ENCODE peak calls at places on chromosomes 16 and 17, in four cellular contexts. M, Q, K and W are unnamed samples.

GRCh38 chr17:66549312-66549705 is 246.9 kb downstream of the PRKCA start:
- DNase-seq in K (no peak), Q (no peak), M (no peak), W (no peak)

GRCh38 chr17:6772016-6772415 is 4.0 kb upstream of the FBXO39 start:
- DNase-seq in M (peak), K (no peak), Q (no peak), W (no peak)

GRCh38 chr17:61467416-61468262 is 15.4 kb downstream of the TBX4 start:
- DNase-seq in M (peak), K (no peak), Q (peak), W (no peak)

GRCh38 chr17:81365601-81366585 is 29.4 kb upstream of the BAHCC1 start:
- DNase-seq in M (peak), Q (peak), K (no peak), W (peak)

GRCh38 chr16:19118938-19119431 is 5.2 kb downstream of the ITPRIPL2 start:
- DNase-seq in M (peak), Q (peak), K (no peak), W (peak)

GRCh38 chr16:46830417-46830901 is 521 bp downstream of the C16orf87 start:
- DNase-seq in Q (no peak), K (peak), M (no peak), W (peak)

GRCh38 chr17:55420776-55421178 is 858 bp downstream of the MMD start:
- DNase-seq in M (no peak), K (no peak), Q (no peak), W (peak)

GRCh38 chr16:10964039-10964890 is 19.9 kb downstream of the CLEC16A start:
- DNase-seq in Q (peak), K (peak), M (no peak), W (peak)

GRCh38 chr17:76405967-76406647 is 21.7 kb downstream of the SPHK1 start:
- DNase-seq in K (no peak), Q (no peak), M (no peak), W (no peak)

GRCh38 chr16:48558269-48558915 is 51.6 kb downstream of the N4BP1 start:
- DNase-seq in Q (peak), K (no peak), M (no peak), W (no peak)

GRCh38 chr16:17144431-17144830 is 326.3 kb downstream of the XYLT1 start:
- DNase-seq in M (no peak), K (no peak), Q (no peak), W (no peak)

GRCh38 chr17:15289285-15290185 is 24.4 kb upstream of the PMP22 start:
- DNase-seq in K (no peak), Q (peak), M (peak), W (peak)

GRCh38 chr16:31484491-31485171 is 1.7 kb downstream of the SLC5A2 start:
- DNase-seq in M (no peak), Q (no peak), K (no peak), W (peak)

GRCh38 chr17:20975566-20975965 is 67.2 kb downstream of the USP22 start:
- DNase-seq in Q (no peak), M (no peak), K (no peak), W (no peak)

GRCh38 chr17:48722201-48722907 is at the start of gene PRAC1:
- DNase-seq in Q (no peak), K (no peak), M (no peak), W (no peak)

GRCh38 chr17:48719642-48720262 is 2.6 kb downstream of the PRAC1 start:
- DNase-seq in Q (no peak), K (no peak), M (no peak), W (no peak)

GRCh38 chr17:48718781-48719641 is 3.3 kb downstream of the PRAC1 start:
- DNase-seq in Q (no peak), M (no peak), K (no peak), W (no peak)

GRCh38 chr17:48721009-48721402 is 1.3 kb downstream of the PRAC1 start:
- DNase-seq in M (no peak), Q (no peak), K (no peak), W (no peak)

DNA sequence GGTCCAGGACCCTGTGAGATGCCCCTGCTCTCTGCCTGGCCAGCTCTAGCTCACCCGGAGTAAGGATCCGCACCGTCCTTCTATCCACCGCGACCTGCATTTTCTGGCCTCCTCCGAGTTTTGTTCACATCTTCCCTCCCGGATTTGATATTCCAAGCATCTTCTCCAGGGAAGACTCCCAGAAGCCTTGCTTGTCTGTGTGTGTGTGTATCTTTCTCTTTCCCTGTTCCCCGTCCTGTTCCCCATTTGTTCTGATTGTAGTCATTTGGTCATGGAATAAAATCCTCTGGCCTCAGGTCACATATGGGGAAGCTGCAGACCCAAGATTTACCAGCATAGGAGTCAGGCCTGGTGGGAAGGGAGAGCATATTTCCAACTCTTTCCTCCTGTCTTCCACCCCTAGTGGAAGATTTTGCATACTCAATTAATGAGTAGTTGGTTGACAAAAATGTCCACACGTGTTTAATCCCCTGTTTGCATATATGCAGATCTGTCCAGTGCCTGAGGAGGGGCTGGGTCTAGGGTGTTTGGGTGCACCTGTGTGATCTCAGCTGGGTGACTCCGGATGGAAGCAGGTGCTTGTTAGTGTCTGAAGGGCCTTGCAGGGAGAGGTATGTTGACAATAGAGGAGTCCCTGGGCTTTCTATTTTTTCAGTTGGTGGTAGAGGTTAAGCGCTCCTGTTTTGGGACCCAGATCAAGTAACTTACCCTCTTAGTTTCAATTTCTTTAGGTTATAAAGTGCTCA is 1.9 kb downstream of the PRAC1 start:
- DNase-seq in Q (no peak), K (no peak), M (no peak), W (no peak)
- TF ChIP-seq EZH2 in Q (peak), K (no peak), M (no peak), W (peak)

GRCh38 chr17:79792984-79793923 is 3.6 kb downstream of the CBX8 start:
- DNase-seq in K (no peak), Q (no peak), M (no peak), W (peak)

GRCh38 chr17:79789943-79790804 is 6.7 kb downstream of the CBX8 start:
- DNase-seq in Q (no peak), K (no peak), M (no peak), W (peak)

GRCh38 chr17:79790805-79791353 is 6.0 kb downstream of the CBX8 start:
- DNase-seq in M (no peak), Q (no peak), K (no peak), W (no peak)

GRCh38 chr17:79792371-79792871 is 4.5 kb downstream of the CBX8 start:
- DNase-seq in Q (no peak), M (no peak), K (no peak), W (no peak)

GRCh38 chr17:79791354-79792123 is 5.3 kb downstream of the CBX8 start:
- DNase-seq in K (no peak), M (no peak), Q (no peak), W (no peak)
- TF ChIP-seq EZH2 in K (no peak), M (no peak), Q (peak), W (peak)

DNA sequence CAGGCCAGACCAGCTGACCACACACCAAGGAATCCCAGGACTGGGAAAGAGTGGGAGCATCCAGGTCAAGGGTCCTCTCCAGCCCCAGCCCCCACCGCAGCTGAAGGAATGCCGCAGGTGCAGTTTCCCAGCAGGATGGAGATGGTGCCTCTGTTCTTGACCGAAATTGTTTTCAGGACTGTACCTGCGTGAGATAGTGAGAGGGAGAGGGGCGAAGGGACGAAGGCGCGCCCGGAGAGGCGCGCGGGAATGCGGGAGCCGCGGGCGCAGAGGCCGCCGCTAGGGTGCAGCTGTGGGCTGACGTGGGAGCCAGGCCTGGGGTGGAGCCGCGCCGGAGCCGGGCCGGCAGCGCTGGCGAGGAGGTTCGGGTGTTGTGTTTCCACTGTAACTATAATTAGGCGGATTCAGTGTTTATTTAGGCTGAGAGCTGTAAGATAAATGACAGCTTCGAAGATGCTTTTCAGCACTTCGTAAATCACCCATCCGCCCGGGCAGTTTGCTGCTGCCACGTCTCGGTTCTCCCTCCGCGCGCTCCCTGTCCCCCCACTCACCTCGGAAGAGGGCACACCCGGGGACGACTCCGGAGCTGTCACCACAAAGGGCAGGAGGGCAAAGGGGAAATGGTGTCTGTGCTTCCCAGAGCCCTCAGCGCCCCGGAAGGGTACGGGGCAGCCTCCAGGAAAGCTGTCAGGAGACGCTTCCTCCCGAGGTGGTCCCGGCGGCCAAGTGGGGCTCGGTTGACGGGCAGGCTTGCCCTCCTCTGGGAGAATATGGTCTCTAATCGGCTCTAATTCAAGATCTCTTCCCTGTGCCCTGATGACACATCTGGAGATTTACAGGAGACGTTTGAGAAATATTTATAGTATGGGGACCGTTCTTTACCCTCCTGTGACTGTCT is 38.2 kb downstream of the HOXB1 start:
- DNase-seq in Q (peak), M (peak), K (peak), W (peak)
- TF ChIP-seq EZH2 in Q (no peak), M (no peak), K (no peak), W (no peak)

DNA sequence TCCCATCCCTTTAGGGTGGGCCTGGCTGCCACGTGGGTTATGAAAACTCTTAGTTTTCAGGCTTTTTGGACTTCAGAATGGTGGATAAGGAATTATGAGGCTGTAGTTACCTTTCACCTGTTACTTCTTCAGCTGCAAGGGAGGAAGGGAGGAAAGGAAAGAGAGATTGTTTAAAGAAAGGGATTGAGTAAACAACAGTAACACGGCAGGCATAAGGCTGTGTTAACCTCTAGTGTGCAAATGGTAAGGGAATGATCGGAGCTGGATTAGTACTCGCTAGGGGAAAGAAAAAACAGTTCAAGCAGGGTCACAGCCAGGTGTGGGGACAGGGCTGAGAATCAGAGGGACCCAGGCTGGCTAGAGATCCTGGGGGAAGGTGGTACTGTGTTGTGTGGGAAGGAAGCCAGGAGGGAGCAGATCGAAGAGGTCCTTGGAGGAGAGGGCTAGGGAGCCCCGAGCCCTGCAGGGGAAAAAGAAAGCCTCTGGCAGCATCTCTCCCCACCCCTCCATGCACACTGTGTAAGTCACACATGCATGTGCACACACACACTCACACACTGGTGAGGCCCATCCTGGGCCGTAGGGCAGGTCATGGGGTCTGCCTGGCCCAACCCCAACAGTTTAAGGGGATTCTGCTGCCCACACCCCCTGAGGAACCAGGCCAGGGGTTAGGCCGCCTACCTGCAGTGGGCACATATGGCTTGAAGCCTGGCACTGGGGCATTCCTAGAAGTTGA is 49.7 kb downstream of the SNX20 start:
- DNase-seq in Q (no peak), M (no peak), K (no peak), W (no peak)
- TF ChIP-seq EZH2 in Q (no peak), M (no peak), K (no peak), W (no peak)

DNA sequence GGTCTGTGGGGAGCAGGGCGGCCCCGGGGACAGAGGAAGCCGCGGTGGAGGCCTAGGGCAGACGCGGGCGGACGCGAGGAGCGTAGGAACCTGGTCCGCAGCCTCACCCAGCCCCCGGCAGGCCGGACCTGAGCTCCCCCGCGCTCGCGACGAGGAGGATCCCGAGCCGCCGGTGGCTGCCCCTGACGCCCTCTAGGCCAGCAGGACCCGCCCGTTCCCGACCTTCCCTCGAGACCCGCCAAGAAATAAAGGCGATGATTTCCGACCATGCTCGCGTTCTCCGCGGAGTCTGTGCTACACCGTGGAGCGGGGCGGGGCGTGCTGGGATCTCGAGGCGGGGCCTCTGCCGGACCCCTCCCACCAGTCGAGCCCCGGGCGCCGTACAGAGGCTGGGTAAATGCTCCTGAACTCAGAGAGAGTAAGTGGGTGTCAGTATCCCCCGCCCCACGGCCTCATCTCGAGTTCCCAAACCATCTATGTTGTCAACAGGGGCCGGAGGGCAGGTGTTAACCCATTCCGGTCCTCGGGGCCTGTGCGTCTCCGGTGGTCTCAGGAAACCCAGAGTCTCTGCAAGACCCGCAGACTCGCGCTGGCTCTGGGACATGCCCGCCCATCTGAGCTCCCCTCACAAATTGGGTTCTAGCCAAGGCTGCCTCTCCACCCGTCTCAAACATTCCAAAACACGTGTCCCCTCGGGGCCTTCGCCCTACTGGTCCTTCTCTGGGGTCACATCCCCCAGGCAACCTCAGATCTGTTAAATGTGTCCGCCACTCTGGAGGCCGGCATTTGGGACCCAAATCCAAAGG is 13.7 kb downstream of the SYCE1L start:
- DNase-seq in K (peak), M (no peak), Q (peak), W (peak)
- TF ChIP-seq EZH2 in K (no peak), M (no peak), Q (no peak), W (no peak)